ENCODE peak calls at places on chromosomes 2 and 18, in six cellular contexts. K, B, O, V, X and C are unnamed samples. For H3K27me3, the result is how much of the 10 kb centered on the place peaks cover.

GRCh38 chr2:26008851-26009566 is 24.9 kb upstream of the RAB10 start:
- DNase-seq in K (peak), B (peak), O (peak), V (peak), X (peak), C (no peak)

GRCh38 chr2:45867349-45867748 is 215.9 kb downstream of the PRKCE start:
- DNase-seq in K (no peak), B (no peak), O (no peak), V (no peak), X (no peak), C (no peak)

GRCh38 chr2:383888-384287 is 96.0 kb upstream of the ALKAL2 start:
- DNase-seq in K (no peak), B (no peak), O (no peak), V (no peak), X (peak), C (no peak)

GRCh38 chr18:24396082-24396623 is 1.5 kb downstream of the OSBPL1A start:
- DNase-seq in K (no peak), B (no peak), O (no peak), V (no peak), X (no peak), C (no peak)

GRCh38 chr2:85503168-85503610 is 35.8 kb upstream of the MAT2A start:
- DNase-seq in K (peak), B (no peak), O (peak), V (no peak), X (peak), C (no peak)

GRCh38 chr2:197827618-197828017 is 23.2 kb downstream of the PLCL1 start:
- DNase-seq in K (no peak), B (no peak), O (no peak), V (no peak), X (no peak), C (no peak)

GRCh38 chr2:213232649-213233437 is 51.4 kb upstream of the SPAG16 start:
- DNase-seq in K (no peak), B (no peak), O (peak), V (no peak), X (no peak), C (no peak)

GRCh38 chr2:168816369-168816768 is 13.9 kb downstream of the NOSTRIN start:
- DNase-seq in K (no peak), B (peak), O (no peak), V (no peak), X (peak), C (no peak)

GRCh38 chr2:140808816-140809215 is 1322.0 kb downstream of the LRP1B start:
- DNase-seq in K (no peak), B (no peak), O (no peak), V (no peak), X (no peak), C (no peak)

GRCh38 chr2:207473203-207473865 is 56.4 kb upstream of the CREB1 start:
- DNase-seq in K (no peak), B (peak), O (no peak), V (no peak), X (peak), C (no peak)

GRCh38 chr2:85743304-85743978 is 10.3 kb upstream of the ATOH8 start:
- DNase-seq in K (no peak), B (peak), O (no peak), V (no peak), X (no peak), C (no peak)

GRCh38 chr2:121049921-121050585 is 234.9 kb downstream of the TFCP2L1 start:
- DNase-seq in K (no peak), B (no peak), O (no peak), V (no peak), X (no peak), C (no peak)

GRCh38 chr2:147006724-147007123 is 838.1 kb upstream of the ACVR2A start:
- DNase-seq in K (no peak), B (no peak), O (no peak), V (no peak), X (no peak), C (no peak)

GRCh38 chr18:48828713-48829442 is 121.9 kb downstream of the SMAD7 start:
- DNase-seq in K (peak), B (no peak), O (peak), V (no peak), X (no peak), C (peak)

GRCh38 chr18:75203456-75204261 is 5.3 kb downstream of the PTGR3 start:
- DNase-seq in K (no peak), B (no peak), O (no peak), V (no peak), X (no peak), C (no peak)

GRCh38 chr2:41736105-41736567 is 311.7 kb upstream of the PKDCC start:
- DNase-seq in K (no peak), B (peak), O (no peak), V (no peak), X (peak), C (peak)
- H3K27me3 ChIP-seq in K (under half), B (under half), O (under half), V (under half), X (under half), C (under half)

GRCh38 chr2:239876948-239877289 is 148.2 kb downstream of the NDUFA10 start:
- DNase-seq in K (no peak), B (no peak), O (no peak), V (no peak), X (no peak), C (no peak)
- H3K27me3 ChIP-seq in K (under half), B (under half), O (under half), V (under half), X (under half), C (under half)

GRCh38 chr2:44802409-44803099 is 138.9 kb upstream of the SIX3 start:
- DNase-seq in K (no peak), B (no peak), O (no peak), V (no peak), X (no peak), C (no peak)

GRCh38 chr2:44803100-44803424 is 138.4 kb upstream of the SIX3 start:
- DNase-seq in K (no peak), B (no peak), O (no peak), V (no peak), X (no peak), C (no peak)

GRCh38 chr2:44805836-44806235 is 135.7 kb upstream of the SIX3 start:
- DNase-seq in K (no peak), B (no peak), O (no peak), V (no peak), X (no peak), C (no peak)

GRCh38 chr2:44805391-44805790 is 136.1 kb upstream of the SIX3 start:
- DNase-seq in K (no peak), B (no peak), O (no peak), V (no peak), X (no peak), C (no peak)

DNA sequence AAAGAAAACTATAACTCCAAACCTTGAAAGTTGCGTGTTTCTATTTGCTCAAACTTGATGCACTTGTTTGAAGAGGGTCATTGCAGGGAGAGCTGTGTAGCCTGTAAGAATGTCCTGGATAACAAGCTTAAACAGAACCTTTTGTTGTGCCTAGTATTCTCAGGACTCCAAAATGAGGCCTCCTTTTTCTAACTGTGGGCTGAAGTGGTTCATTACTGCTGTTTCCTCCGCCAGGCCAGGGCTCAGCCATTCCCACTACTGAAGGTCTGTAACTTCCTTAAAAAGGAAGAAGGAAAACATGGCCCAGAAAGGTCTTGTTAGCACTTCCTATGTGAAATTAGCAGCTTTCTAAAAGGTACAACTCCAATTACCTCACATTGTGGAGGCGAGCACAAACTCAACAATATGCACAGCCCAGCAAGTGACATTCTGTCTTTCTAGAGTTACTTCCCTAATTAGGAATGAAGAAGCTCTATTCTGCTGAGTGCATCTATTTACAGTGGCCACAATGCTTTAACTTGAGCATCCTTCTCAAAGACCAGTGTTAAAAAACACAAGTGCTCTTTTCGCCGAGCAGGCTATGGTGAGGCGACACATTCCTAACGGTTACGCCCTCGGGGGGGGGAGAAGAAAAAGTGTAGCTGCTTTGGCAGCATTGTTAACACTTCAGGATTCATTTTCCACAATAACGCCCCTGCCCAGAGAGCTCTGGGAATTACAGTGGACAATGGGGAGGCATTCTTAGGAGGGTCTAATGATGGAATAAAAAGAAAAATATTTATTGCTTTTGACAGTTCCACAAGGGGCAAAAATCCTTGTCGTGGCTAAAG is 136.9 kb upstream of the SIX3 start:
- DNase-seq in K (no peak), B (no peak), O (no peak), V (no peak), X (no peak), C (no peak)
- H3K27me3 ChIP-seq in K (under half), B (under half), O (half or more), V (under half), X (half or more), C (under half)

GRCh38 chr2:110806053-110806452 is 73.7 kb downstream of the ACOXL start:
- DNase-seq in K (no peak), B (no peak), O (peak), V (no peak), X (no peak), C (no peak)
- H3K27me3 ChIP-seq in K (under half), B (under half), O (under half), V (under half), X (under half), C (under half)

GRCh38 chr2:192194866-192195547 is at the start of gene TMEFF2:
- DNase-seq in K (peak), B (no peak), O (peak), V (peak), X (peak), C (peak)
- H3K27me3 ChIP-seq in K (under half), B (under half), O (half or more), V (under half), X (half or more), C (under half)

DNA sequence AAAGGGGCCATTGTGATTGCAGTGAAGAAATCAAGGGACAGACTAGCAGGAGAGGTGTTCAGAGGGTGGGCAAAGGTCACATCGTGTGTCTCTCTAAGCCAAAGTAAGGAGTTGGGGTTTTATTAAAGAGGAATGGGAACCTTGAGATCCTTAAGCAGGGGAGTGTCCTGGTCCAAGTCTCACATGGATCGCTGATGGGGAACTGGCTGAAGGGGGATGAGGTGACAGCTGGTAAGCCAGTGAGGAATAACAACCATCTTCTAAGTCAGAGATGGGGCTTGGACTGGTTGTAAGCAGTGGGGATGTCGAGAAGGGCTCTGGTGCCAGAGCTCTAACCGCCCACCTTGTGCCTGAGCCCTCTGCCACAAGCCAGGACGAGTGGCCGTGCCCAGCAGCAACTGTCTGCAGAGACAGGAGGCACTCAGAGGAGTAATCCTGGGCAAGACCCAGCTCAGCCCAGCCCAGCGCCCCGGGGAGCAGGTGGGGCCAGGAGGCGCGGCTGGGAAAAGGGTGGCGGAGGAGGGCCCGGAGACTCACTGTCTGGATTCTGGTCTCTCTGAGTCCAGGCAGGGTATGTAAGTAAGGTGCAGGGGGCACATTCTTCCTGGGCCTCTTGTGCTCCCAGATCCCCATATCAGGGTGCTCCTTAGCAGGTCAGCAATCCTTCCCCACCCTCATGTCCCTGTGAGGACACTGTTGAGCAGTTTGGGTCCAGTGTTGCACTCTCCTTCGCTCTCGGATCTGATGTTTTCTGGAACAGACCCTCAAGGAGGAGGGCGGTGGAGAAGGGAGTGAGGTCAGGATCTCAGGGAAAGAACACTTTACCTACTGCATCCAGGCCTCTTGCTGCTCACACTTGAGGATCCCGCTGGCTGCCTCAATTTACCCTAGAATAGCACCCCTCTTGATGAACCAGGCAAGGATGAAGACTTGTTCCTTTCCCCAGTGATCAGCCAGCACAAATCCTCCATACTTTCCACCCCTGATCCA is 13.8 kb downstream of the WNT10A start:
- DNase-seq in K (no peak), B (peak), O (no peak), V (no peak), X (peak), C (no peak)
- H3K27me3 ChIP-seq in K (under half), B (under half), O (half or more), V (under half), X (under half), C (under half)

DNA sequence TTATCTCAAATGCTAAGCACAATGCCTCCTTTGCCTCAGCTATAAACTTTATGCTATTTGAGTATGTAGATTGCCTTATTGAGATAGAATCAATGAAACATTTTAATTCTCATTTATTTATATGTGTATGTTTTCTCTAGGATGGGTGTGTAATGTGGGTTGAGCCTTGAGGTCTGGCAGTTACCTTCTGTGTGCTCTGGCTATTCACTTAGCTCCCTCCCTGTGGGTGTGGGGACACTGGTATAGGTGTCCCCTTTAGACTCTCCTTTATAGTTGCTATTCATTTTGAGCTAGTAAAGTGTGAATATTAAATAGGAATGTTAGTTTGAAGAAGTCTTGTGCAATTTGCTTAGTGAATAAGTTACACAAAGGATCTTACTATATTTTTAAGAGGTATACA is 1.8 kb downstream of the SLC9A4 start:
- DNase-seq in K (no peak), B (no peak), O (no peak), V (no peak), X (no peak), C (no peak)
- H3K27me3 ChIP-seq in K (under half), B (under half), O (under half), V (under half), X (under half), C (under half)

DNA sequence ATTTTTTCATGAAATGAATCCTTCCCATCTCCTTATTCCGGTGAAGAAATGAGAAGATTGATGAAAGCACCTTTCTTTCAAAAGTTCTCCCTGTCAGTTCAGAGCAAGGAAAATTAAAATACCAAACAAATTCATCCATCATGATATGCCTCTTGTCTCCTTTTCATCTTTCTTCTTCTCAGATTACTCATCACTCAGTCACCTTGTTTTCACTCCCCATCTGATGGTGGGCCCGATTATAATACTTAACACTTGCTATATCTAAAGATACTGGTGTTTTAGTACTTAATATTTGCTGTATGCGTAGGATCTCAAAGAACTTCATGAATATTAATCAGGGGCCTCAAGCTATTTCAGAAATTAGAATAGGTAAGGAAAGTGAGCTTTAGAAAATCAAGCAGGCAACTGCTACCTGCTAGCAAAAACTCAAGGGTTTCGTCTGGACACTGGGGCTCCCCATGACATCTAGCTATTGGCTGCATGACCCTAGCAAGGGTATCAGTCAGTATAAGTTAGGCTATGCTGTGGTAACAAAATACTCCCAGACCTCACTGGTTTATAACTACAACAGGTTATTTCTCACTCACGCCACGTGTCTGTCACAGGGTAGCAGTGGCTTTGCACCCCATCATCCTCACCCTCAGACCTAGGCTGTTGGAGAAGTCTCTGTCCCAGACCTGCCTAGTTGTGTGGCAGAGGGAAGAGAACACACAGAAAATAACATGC is 39.0 kb upstream of the RNF152 start:
- DNase-seq in K (no peak), B (no peak), O (no peak), V (no peak), X (no peak), C (no peak)
- H3K27me3 ChIP-seq in K (under half), B (under half), O (under half), V (under half), X (under half), C (under half)

DNA sequence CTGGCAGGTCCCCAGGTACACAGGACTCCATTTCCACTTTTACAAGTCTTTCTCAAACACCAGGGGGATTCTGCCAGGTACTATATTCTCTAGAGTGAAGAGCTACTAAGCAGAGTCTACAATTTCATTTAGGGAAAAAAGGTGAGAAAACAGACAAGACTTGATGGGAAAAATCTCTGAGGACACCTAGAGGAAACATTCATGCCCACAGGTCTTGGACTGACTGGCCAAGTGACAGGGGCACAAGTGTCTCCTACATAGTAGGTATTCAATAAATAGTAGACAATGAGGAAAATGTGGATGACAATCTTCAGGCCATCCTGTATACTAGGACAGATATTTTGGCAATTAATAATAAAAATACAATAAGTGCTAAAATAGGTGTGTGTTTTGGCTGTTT is 228.6 kb downstream of the CLIP4 start:
- DNase-seq in K (no peak), B (no peak), O (no peak), V (no peak), X (no peak), C (no peak)
- H3K27me3 ChIP-seq in K (under half), B (under half), O (under half), V (under half), X (under half), C (under half)